ENCODE peak calls at places on chromosomes 16 and 17, in four cellular contexts. One of them, this sample, is unnamed.

GRCh38 chr16:30802971-30803370 is 16.0 kb upstream of the ZNF629 start:
- DNase-seq in IMR-90: no peak
- DNase-seq in GM12878: no peak
- DNase-seq in K562: no peak
- DNase-seq in this sample: no peak

GRCh38 chr17:47076171-47076570 is 97.1 kb upstream of the RPRML start:
- DNase-seq in IMR-90: peak
- DNase-seq in GM12878: no peak
- DNase-seq in K562: no peak
- DNase-seq in this sample: no peak

GRCh38 chr17:70405492-70406220 is 236.3 kb downstream of the KCNJ2 start:
- DNase-seq in IMR-90: peak
- DNase-seq in GM12878: peak
- DNase-seq in K562: no peak
- DNase-seq in this sample: peak

GRCh38 chr16:27315333-27316037 is 1.7 kb downstream of the IL4R start:
- DNase-seq in IMR-90: peak
- DNase-seq in GM12878: no peak
- DNase-seq in K562: no peak
- DNase-seq in this sample: peak

GRCh38 chr16:50547944-50548658 is at the start of gene NKD1:
- DNase-seq in IMR-90: peak
- DNase-seq in GM12878: no peak
- DNase-seq in K562: peak
- DNase-seq in this sample: peak

GRCh38 chr17:37824534-37825485 is 80.0 kb upstream of the HNF1B start:
- DNase-seq in IMR-90: peak
- DNase-seq in GM12878: no peak
- DNase-seq in K562: no peak
- DNase-seq in this sample: peak

GRCh38 chr17:27560668-27561067 is 70.3 kb upstream of the LGALS9 start:
- DNase-seq in IMR-90: peak
- DNase-seq in GM12878: no peak
- DNase-seq in K562: no peak
- DNase-seq in this sample: no peak

GRCh38 chr16:29306201-29306600 is 100.3 kb downstream of the NPIPB11 start:
- DNase-seq in IMR-90: no peak
- DNase-seq in GM12878: no peak
- DNase-seq in K562: no peak
- DNase-seq in this sample: no peak

GRCh38 chr17:80023261-80024205 is 12.1 kb downstream of the TBC1D16 start:
- DNase-seq in IMR-90: no peak
- DNase-seq in GM12878: no peak
- DNase-seq in K562: no peak
- DNase-seq in this sample: no peak

GRCh38 chr17:39939588-39940419 is 12.3 kb downstream of the LRRC3C start:
- DNase-seq in IMR-90: peak
- DNase-seq in GM12878: peak
- DNase-seq in K562: peak
- DNase-seq in this sample: peak

GRCh38 chr17:9299695-9300094 is 275.9 kb downstream of the STX8 start:
- DNase-seq in IMR-90: no peak
- DNase-seq in GM12878: no peak
- DNase-seq in K562: no peak
- DNase-seq in this sample: no peak

GRCh38 chr17:69501591-69502468 is 87.3 kb downstream of the MAP2K6 start:
- DNase-seq in IMR-90: peak
- DNase-seq in GM12878: no peak
- DNase-seq in K562: no peak
- DNase-seq in this sample: peak

GRCh38 chr16:70708381-70709253 is 22.8 kb upstream of the MTSS2 start:
- DNase-seq in IMR-90: no peak
- DNase-seq in GM12878: no peak
- DNase-seq in K562: no peak
- DNase-seq in this sample: peak

GRCh38 chr16:58339452-58339938 is 44.7 kb upstream of the PRSS54 start:
- DNase-seq in IMR-90: no peak
- DNase-seq in GM12878: no peak
- DNase-seq in K562: no peak
- DNase-seq in this sample: peak

GRCh38 chr17:62075308-62075815 is 10.3 kb upstream of the MED13 start:
- DNase-seq in IMR-90: peak
- DNase-seq in GM12878: no peak
- DNase-seq in K562: no peak
- DNase-seq in this sample: no peak

GRCh38 chr17:19538095-19539039 is 4.7 kb downstream of the SLC47A1 start:
- DNase-seq in IMR-90: no peak
- DNase-seq in GM12878: no peak
- DNase-seq in K562: no peak
- DNase-seq in this sample: no peak

GRCh38 chr17:73646409-73647305 is 2.4 kb upstream of the SDK2 start:
- DNase-seq in IMR-90: no peak
- DNase-seq in GM12878: no peak
- DNase-seq in K562: no peak
- DNase-seq in this sample: no peak

GRCh38 chr17:65181237-65182061 is 44.3 kb downstream of the RGS9 start:
- DNase-seq in IMR-90: no peak
- DNase-seq in GM12878: peak
- DNase-seq in K562: no peak
- DNase-seq in this sample: no peak

GRCh38 chr17:51251010-51251409 is 8.8 kb downstream of the MBTD1 start:
- DNase-seq in IMR-90: peak
- DNase-seq in GM12878: no peak
- DNase-seq in K562: no peak
- DNase-seq in this sample: peak

GRCh38 chr17:76940738-76941350 is 72.6 kb downstream of the MGAT5B start:
- DNase-seq in IMR-90: no peak
- DNase-seq in GM12878: no peak
- DNase-seq in K562: peak
- DNase-seq in this sample: peak

GRCh38 chr17:45248132-45248936 is 13.6 kb downstream of the SPATA32 start:
- DNase-seq in IMR-90: no peak
- DNase-seq in GM12878: no peak
- DNase-seq in K562: peak
- DNase-seq in this sample: no peak

GRCh38 chr17:73376152-73376551 is 64.4 kb upstream of the CDC42EP4 start:
- DNase-seq in IMR-90: no peak
- DNase-seq in GM12878: no peak
- DNase-seq in K562: no peak
- DNase-seq in this sample: no peak

GRCh38 chr17:39808409-39808997 is 55.6 kb downstream of the IKZF3 start:
- DNase-seq in IMR-90: no peak
- DNase-seq in GM12878: no peak
- DNase-seq in K562: no peak
- DNase-seq in this sample: no peak

GRCh38 chr16:83552193-83552592 is 255.6 kb upstream of the HSBP1 start:
- DNase-seq in IMR-90: peak
- DNase-seq in GM12878: no peak
- DNase-seq in K562: no peak
- DNase-seq in this sample: no peak

GRCh38 chr17:54153423-54153822 is 330.7 kb downstream of the KIF2B start:
- DNase-seq in IMR-90: no peak
- DNase-seq in GM12878: no peak
- DNase-seq in K562: no peak
- DNase-seq in this sample: no peak

GRCh38 chr16:10787304-10787703 is 31.3 kb downstream of the TVP23A start:
- DNase-seq in IMR-90: no peak
- DNase-seq in GM12878: no peak
- DNase-seq in K562: no peak
- DNase-seq in this sample: no peak
- H3K4me2 ChIP-seq in IMR-90: no peak
- H3K4me2 ChIP-seq in GM12878: no peak
- H3K4me2 ChIP-seq in K562: no peak
- H3K4me2 ChIP-seq in this sample: no peak

GRCh38 chr17:63634163-63634562 is 11.9 kb downstream of the MAP3K3 start:
- DNase-seq in IMR-90: peak
- DNase-seq in GM12878: no peak
- DNase-seq in K562: peak
- DNase-seq in this sample: peak

GRCh38 chr17:63634816-63635215 is 12.6 kb downstream of the MAP3K3 start:
- DNase-seq in IMR-90: no peak
- DNase-seq in GM12878: no peak
- DNase-seq in K562: no peak
- DNase-seq in this sample: no peak

GRCh38 chr17:63635313-63635712 is 13.1 kb downstream of the MAP3K3 start:
- DNase-seq in IMR-90: no peak
- DNase-seq in GM12878: no peak
- DNase-seq in K562: no peak
- DNase-seq in this sample: no peak

GRCh38 chr17:63633742-63634141 is 11.5 kb downstream of the MAP3K3 start:
- DNase-seq in IMR-90: no peak
- DNase-seq in GM12878: no peak
- DNase-seq in K562: no peak
- DNase-seq in this sample: no peak

GRCh38 chr17:63635787-63636186 is 13.6 kb downstream of the MAP3K3 start:
- DNase-seq in IMR-90: no peak
- DNase-seq in GM12878: no peak
- DNase-seq in K562: no peak
- DNase-seq in this sample: no peak
- TF ChIP-seq FOS in IMR-90: no peak
- TF ChIP-seq FOS in GM12878: no peak
- TF ChIP-seq FOS in K562: no peak
- TF ChIP-seq FOS in this sample: no peak

GRCh38 chr16:1973461-1974156 is 1.8 kb downstream of the TBL3 start:
- DNase-seq in IMR-90: no peak
- DNase-seq in GM12878: no peak
- DNase-seq in K562: no peak
- DNase-seq in this sample: no peak
- H3K4me2 ChIP-seq in IMR-90: no peak
- H3K4me2 ChIP-seq in GM12878: peak
- H3K4me2 ChIP-seq in K562: no peak
- H3K4me2 ChIP-seq in this sample: no peak

DNA sequence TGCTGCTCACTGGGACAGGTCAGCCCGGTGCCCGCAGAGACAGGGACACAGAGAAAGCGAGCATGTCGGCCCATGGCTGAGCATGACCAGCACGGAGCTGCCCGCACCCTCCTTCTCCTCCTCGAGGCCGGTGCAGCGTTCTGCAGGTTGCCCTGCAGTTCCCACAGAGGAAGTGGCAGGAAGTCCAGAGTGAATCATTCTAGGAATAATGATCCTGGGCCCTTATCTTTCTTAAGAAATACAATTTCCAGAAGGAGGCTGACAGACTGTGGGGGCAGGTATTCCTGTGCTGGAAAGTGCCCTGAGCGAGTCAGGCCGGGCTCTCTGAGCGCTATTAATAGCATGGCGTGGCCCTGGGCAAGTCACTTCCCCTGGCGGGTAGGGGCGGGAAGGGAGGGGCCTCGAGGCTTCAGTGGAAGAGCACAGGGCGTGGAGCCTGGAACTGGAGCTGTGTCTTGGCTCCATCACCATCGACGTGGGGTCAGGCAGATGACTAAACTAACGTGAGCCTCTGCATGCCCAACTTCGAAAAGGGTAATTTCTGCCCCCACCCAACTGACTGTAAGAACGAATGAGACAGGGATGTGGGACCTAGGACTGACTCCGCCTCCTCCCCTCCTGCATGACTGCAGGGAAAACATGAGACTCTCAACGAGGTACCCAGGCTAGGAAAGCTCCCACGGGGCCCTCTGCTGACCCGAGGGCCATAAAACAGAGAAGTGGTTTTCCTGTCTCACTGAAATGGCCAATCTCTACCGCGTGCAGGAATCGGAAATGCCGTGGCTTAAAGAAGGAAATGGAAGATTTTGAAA is 9.8 kb downstream of the TMEM204 start:
- DNase-seq in IMR-90: peak
- DNase-seq in GM12878: peak
- DNase-seq in K562: peak
- DNase-seq in this sample: peak
- TF ChIP-seq FOS in IMR-90: no peak
- TF ChIP-seq FOS in GM12878: no peak
- TF ChIP-seq FOS in K562: no peak
- TF ChIP-seq FOS in this sample: peak

GRCh38 chr17:7932949-7933348 is 943 bp downstream of the CNTROB start:
- DNase-seq in IMR-90: peak
- DNase-seq in GM12878: no peak
- DNase-seq in K562: peak
- DNase-seq in this sample: peak

GRCh38 chr17:7940034-7940433 is 8.0 kb downstream of the CNTROB start:
- DNase-seq in IMR-90: no peak
- DNase-seq in GM12878: no peak
- DNase-seq in K562: no peak
- DNase-seq in this sample: no peak

GRCh38 chr17:7931709-7932482 is at the start of the genes CNTROB and TRAPPC1:
- DNase-seq in IMR-90: peak
- DNase-seq in GM12878: peak
- DNase-seq in K562: peak
- DNase-seq in this sample: peak

GRCh38 chr17:7932483-7932891 is 481 bp downstream of the CNTROB start:
- DNase-seq in IMR-90: peak
- DNase-seq in GM12878: no peak
- DNase-seq in K562: no peak
- DNase-seq in this sample: peak

GRCh38 chr17:7935859-7936258 is 3.9 kb downstream of the CNTROB start:
- DNase-seq in IMR-90: no peak
- DNase-seq in GM12878: no peak
- DNase-seq in K562: no peak
- DNase-seq in this sample: no peak
- H3K4me2 ChIP-seq in IMR-90: no peak
- H3K4me2 ChIP-seq in GM12878: no peak
- H3K4me2 ChIP-seq in K562: no peak
- H3K4me2 ChIP-seq in this sample: no peak